ENCODE peak calls at places on chromosomes 4 and X, in eight cellular contexts. One of them, this sample, is unnamed.

GRCh38 chr4:23788027-23788426 is 101.8 kb downstream of the PPARGC1A start:
- DNase-seq in A549: no peak
- DNase-seq in sigmoid colon: no peak
- DNase-seq in transverse colon: no peak
- DNase-seq in suprapubic skin: no peak
- DNase-seq in H1: no peak
- DNase-seq in ovary: no peak
- DNase-seq in K562: no peak
- DNase-seq in this sample: no peak

GRCh38 chrX:12319012-12319519 is 180.8 kb downstream of the FRMPD4 start:
- DNase-seq in ovary: no peak
- DNase-seq in suprapubic skin: no peak
- DNase-seq in H1: no peak
- DNase-seq in transverse colon: no peak
- DNase-seq in A549: no peak
- DNase-seq in K562: no peak
- DNase-seq in sigmoid colon: no peak
- DNase-seq in this sample: no peak

GRCh38 chr4:26812049-26812729 is 48.5 kb upstream of the STIM2 start:
- DNase-seq in ovary: no peak
- DNase-seq in K562: no peak
- DNase-seq in suprapubic skin: no peak
- DNase-seq in A549: no peak
- DNase-seq in H1: no peak
- DNase-seq in transverse colon: no peak
- DNase-seq in sigmoid colon: no peak
- DNase-seq in this sample: no peak

GRCh38 chrX:28901637-28902036 is 314.4 kb downstream of the IL1RAPL1 start:
- DNase-seq in ovary: no peak
- DNase-seq in transverse colon: no peak
- DNase-seq in suprapubic skin: no peak
- DNase-seq in A549: no peak
- DNase-seq in H1: no peak
- DNase-seq in K562: no peak
- DNase-seq in sigmoid colon: no peak
- DNase-seq in this sample: no peak

GRCh38 chrX:22163306-22163705 is 109.4 kb upstream of the CBLL2 start:
- DNase-seq in sigmoid colon: no peak
- DNase-seq in ovary: no peak
- DNase-seq in A549: no peak
- DNase-seq in transverse colon: no peak
- DNase-seq in H1: no peak
- DNase-seq in K562: no peak
- DNase-seq in suprapubic skin: no peak
- DNase-seq in this sample: no peak

GRCh38 chrX:72131317-72132294 is at the start of gene RTL5:
- DNase-seq in K562: peak
- DNase-seq in A549: peak
- DNase-seq in suprapubic skin: peak
- DNase-seq in sigmoid colon: peak
- DNase-seq in transverse colon: peak
- DNase-seq in H1: no peak
- DNase-seq in ovary: peak
- DNase-seq in this sample: peak

GRCh38 chr4:10028910-10029309 is 7.6 kb upstream of the SLC2A9 start:
- DNase-seq in transverse colon: no peak
- DNase-seq in A549: no peak
- DNase-seq in sigmoid colon: no peak
- DNase-seq in suprapubic skin: no peak
- DNase-seq in K562: no peak
- DNase-seq in H1: no peak
- DNase-seq in ovary: no peak
- DNase-seq in this sample: no peak

GRCh38 chr4:183355405-183355804 is 33.2 kb upstream of the CLDN24 start:
- DNase-seq in K562: no peak
- DNase-seq in sigmoid colon: no peak
- DNase-seq in A549: no peak
- DNase-seq in transverse colon: no peak
- DNase-seq in H1: no peak
- DNase-seq in suprapubic skin: no peak
- DNase-seq in ovary: no peak
- DNase-seq in this sample: no peak

GRCh38 chrX:1582686-1583437 is 8.5 kb upstream of the AKAP17A start:
- DNase-seq in ovary: no peak
- DNase-seq in H1: no peak
- DNase-seq in K562: no peak
- DNase-seq in A549: peak
- DNase-seq in transverse colon: no peak
- DNase-seq in sigmoid colon: no peak
- DNase-seq in suprapubic skin: no peak
- DNase-seq in this sample: peak

GRCh38 chrX:53882331-53882730 is 161.9 kb downstream of the PHF8 start:
- DNase-seq in A549: peak
- DNase-seq in ovary: no peak
- DNase-seq in sigmoid colon: no peak
- DNase-seq in K562: no peak
- DNase-seq in suprapubic skin: no peak
- DNase-seq in transverse colon: no peak
- DNase-seq in H1: no peak
- DNase-seq in this sample: no peak

GRCh38 chr4:10622728-10623127 is 61.8 kb downstream of the CLNK start:
- DNase-seq in H1: no peak
- DNase-seq in A549: no peak
- DNase-seq in suprapubic skin: no peak
- DNase-seq in transverse colon: no peak
- DNase-seq in ovary: no peak
- DNase-seq in sigmoid colon: no peak
- DNase-seq in K562: no peak
- DNase-seq in this sample: no peak

GRCh38 chr4:67291639-67292038 is 253.7 kb downstream of the CENPC start:
- DNase-seq in sigmoid colon: no peak
- DNase-seq in ovary: no peak
- DNase-seq in K562: no peak
- DNase-seq in suprapubic skin: no peak
- DNase-seq in transverse colon: no peak
- DNase-seq in A549: no peak
- DNase-seq in H1: no peak
- DNase-seq in this sample: no peak
- TF ChIP-seq EP300 in sigmoid colon: no peak
- TF ChIP-seq EP300 in ovary: no peak
- TF ChIP-seq EP300 in K562: no peak
- TF ChIP-seq EP300 in suprapubic skin: no peak
- TF ChIP-seq EP300 in transverse colon: no peak
- TF ChIP-seq EP300 in A549: no peak
- TF ChIP-seq EP300 in H1: no peak
- TF ChIP-seq EP300 in this sample: no peak

DNA sequence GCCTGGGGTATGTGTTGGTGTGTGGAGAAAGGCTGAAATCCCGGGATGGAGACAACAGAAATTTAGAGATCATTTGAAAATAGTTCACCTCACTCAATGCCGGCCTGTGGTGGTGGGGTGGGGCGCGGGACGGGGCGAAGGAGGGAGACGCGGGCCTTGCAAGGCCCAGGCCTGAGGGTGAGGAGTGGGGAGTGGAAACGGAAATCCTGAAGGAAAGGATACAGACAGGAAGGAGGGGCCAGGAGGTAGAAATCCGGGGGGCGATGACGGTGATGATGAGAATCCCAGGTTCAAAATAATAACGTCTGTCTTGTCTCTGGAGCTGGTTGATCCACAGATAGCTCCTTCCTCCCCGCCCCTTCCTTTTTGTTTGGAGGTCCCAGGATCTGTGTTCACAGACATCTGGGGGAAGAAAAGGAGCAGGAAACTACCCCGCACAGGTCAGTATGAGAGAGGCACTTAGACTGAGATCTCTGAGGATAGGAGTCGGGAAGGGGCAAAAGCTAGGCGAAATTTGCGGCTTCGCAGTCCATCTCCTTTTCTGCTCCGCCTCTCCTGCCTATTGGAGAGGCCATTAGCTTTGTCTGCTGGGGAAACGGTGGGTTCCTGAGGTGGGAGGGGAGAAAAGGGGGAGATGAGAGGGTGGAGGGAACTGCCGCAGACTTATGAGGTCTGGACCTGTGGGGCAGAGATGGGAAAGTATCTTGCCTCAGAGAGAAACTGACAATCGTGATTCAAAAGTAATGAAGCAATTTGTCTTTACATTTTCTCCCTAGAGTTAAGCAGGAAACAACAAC is 760 bp downstream of the TCEAL7 start:
- DNase-seq in suprapubic skin: no peak
- DNase-seq in ovary: no peak
- DNase-seq in H1: no peak
- DNase-seq in K562: no peak
- DNase-seq in sigmoid colon: peak
- DNase-seq in A549: no peak
- DNase-seq in transverse colon: no peak
- DNase-seq in this sample: no peak
- H3K27ac ChIP-seq in suprapubic skin: no peak
- H3K27ac ChIP-seq in ovary: peak
- H3K27ac ChIP-seq in H1: no peak
- H3K27ac ChIP-seq in K562: no peak
- H3K27ac ChIP-seq in sigmoid colon: peak
- H3K27ac ChIP-seq in A549: no peak
- H3K27ac ChIP-seq in transverse colon: peak
- H3K27ac ChIP-seq in this sample: no peak

GRCh38 chr4:72446353-72447055 is 122.5 kb downstream of the ADAMTS3 start:
- DNase-seq in transverse colon: no peak
- DNase-seq in suprapubic skin: no peak
- DNase-seq in K562: no peak
- DNase-seq in A549: no peak
- DNase-seq in H1: no peak
- DNase-seq in sigmoid colon: no peak
- DNase-seq in ovary: no peak
- DNase-seq in this sample: no peak

GRCh38 chr4:72457158-72457557 is 111.9 kb downstream of the ADAMTS3 start:
- DNase-seq in H1: no peak
- DNase-seq in suprapubic skin: no peak
- DNase-seq in sigmoid colon: no peak
- DNase-seq in A549: no peak
- DNase-seq in transverse colon: no peak
- DNase-seq in ovary: no peak
- DNase-seq in K562: no peak
- DNase-seq in this sample: no peak

GRCh38 chr4:72449705-72450104 is 119.3 kb downstream of the ADAMTS3 start:
- DNase-seq in transverse colon: no peak
- DNase-seq in H1: no peak
- DNase-seq in K562: no peak
- DNase-seq in suprapubic skin: no peak
- DNase-seq in ovary: no peak
- DNase-seq in A549: no peak
- DNase-seq in sigmoid colon: no peak
- DNase-seq in this sample: no peak

GRCh38 chr4:72448231-72448630 is 120.8 kb downstream of the ADAMTS3 start:
- DNase-seq in transverse colon: no peak
- DNase-seq in H1: no peak
- DNase-seq in A549: no peak
- DNase-seq in ovary: no peak
- DNase-seq in sigmoid colon: no peak
- DNase-seq in suprapubic skin: no peak
- DNase-seq in K562: no peak
- DNase-seq in this sample: no peak

DNA sequence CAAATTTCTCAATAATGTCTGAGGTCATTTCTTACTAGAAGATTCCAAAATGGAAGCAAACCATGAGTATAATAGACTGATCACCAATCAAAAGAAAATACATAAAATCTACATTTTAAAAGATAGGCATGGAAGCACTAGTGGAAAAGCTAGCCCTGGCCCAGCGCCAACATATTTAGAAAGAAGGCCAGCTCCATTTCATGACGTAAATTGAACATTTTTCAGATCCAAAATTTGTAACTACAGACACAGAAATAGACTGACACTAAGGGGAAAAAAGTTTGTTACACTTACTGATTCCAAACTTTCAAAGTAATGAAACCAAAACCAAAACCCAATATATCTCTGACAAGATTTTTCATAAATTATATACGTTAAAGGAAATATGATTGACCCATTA is 117.7 kb downstream of the ADAMTS3 start:
- DNase-seq in transverse colon: no peak
- DNase-seq in sigmoid colon: peak
- DNase-seq in K562: no peak
- DNase-seq in A549: no peak
- DNase-seq in suprapubic skin: no peak
- DNase-seq in H1: no peak
- DNase-seq in ovary: peak
- DNase-seq in this sample: peak
- TF ChIP-seq EP300 in transverse colon: no peak
- TF ChIP-seq EP300 in sigmoid colon: no peak
- TF ChIP-seq EP300 in K562: no peak
- TF ChIP-seq EP300 in A549: no peak
- TF ChIP-seq EP300 in suprapubic skin: no peak
- TF ChIP-seq EP300 in H1: no peak
- TF ChIP-seq EP300 in ovary: no peak
- TF ChIP-seq EP300 in this sample: no peak

GRCh38 chr4:2761035-2761923 is 5.1 kb upstream of the TNIP2 start:
- DNase-seq in transverse colon: peak
- DNase-seq in H1: no peak
- DNase-seq in sigmoid colon: peak
- DNase-seq in ovary: no peak
- DNase-seq in suprapubic skin: no peak
- DNase-seq in K562: peak
- DNase-seq in A549: no peak
- DNase-seq in this sample: peak

GRCh38 chr4:2762048-2762447 is 5.9 kb upstream of the TNIP2 start:
- DNase-seq in K562: no peak
- DNase-seq in ovary: no peak
- DNase-seq in A549: no peak
- DNase-seq in suprapubic skin: no peak
- DNase-seq in sigmoid colon: peak
- DNase-seq in transverse colon: no peak
- DNase-seq in H1: no peak
- DNase-seq in this sample: no peak

GRCh38 chr4:2767046-2767704 is 11.0 kb upstream of the TNIP2 start:
- DNase-seq in transverse colon: peak
- DNase-seq in suprapubic skin: no peak
- DNase-seq in ovary: no peak
- DNase-seq in sigmoid colon: peak
- DNase-seq in A549: no peak
- DNase-seq in K562: no peak
- DNase-seq in H1: no peak
- DNase-seq in this sample: no peak

GRCh38 chr4:2765832-2766526 is 9.8 kb upstream of the TNIP2 start:
- DNase-seq in suprapubic skin: no peak
- DNase-seq in ovary: no peak
- DNase-seq in H1: no peak
- DNase-seq in sigmoid colon: peak
- DNase-seq in K562: no peak
- DNase-seq in transverse colon: no peak
- DNase-seq in A549: no peak
- DNase-seq in this sample: no peak

DNA sequence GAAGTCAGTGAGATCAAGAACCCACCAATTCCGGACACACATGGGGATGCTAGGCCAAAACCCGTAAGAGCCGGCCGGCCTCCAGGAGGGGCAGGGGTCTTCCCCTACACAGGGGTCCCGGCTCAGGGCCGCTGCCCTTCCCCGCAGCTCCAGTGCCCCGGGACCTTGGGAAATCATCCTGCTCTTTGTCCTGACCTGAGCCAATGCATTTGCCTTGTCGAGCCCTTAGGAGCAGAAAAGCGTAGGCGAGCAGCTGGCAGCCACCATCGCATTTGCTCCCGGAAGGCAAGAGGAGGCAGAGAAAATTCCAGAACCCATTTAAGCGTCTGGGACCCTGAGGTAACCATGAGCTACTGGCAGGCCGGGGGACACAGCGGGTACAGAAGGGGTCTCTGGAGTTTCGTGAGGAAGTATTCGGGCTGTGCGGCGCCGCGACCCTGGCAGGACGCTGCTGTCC is 7.4 kb upstream of the TNIP2 start:
- DNase-seq in sigmoid colon: peak
- DNase-seq in A549: no peak
- DNase-seq in ovary: no peak
- DNase-seq in H1: no peak
- DNase-seq in transverse colon: no peak
- DNase-seq in suprapubic skin: no peak
- DNase-seq in K562: peak
- DNase-seq in this sample: no peak
- H3K27ac ChIP-seq in sigmoid colon: peak
- H3K27ac ChIP-seq in A549: peak
- H3K27ac ChIP-seq in ovary: no peak
- H3K27ac ChIP-seq in H1: no peak
- H3K27ac ChIP-seq in transverse colon: peak
- H3K27ac ChIP-seq in suprapubic skin: peak
- H3K27ac ChIP-seq in K562: no peak
- H3K27ac ChIP-seq in this sample: peak

This sample was measured in stomach.